ENCODE peak calls at places on chromosomes 4 and X, in nine cellular contexts. Y is fibroblast of mammary gland; G is KG1; X is mesothelial cell of epicardium; V is stimulated activated CD8-positive, alpha-beta memory T cell treated with anti-CD3 and anti-CD28 coated beads, Interleukin-4, amount 100 ng/mL, for 24 hours; R is NCI-H2081 treated with DMSO at 0.1 percent for 48 hours; K is central memory CD8-positive, alpha-beta T cell; J is HCT116; H is activated CD4-positive, alpha-beta memory T cell treated with anti-CD3 and anti-CD28 coated beads, Interleukin-2, amount 10 ng/mL, durations not matched to agents 7 days and 5 days. O is an unnamed sample.

GRCh38 chr4:83150563-83151330 is 36.2 kb upstream of the PLAC8 start:
- DNase-seq in Y (peak; percentile 8), G (no peak), X (no peak), V (no peak), R (no peak), K (no peak), J (no peak), H (no peak), O (no peak)

GRCh38 chr4:1204286-1204827 is 32.0 kb upstream of the SPON2 start:
- DNase-seq in Y (no peak), G (no peak), X (peak; percentile 34), V (no peak), R (no peak), K (no peak), J (no peak), H (peak; percentile 14), O (peak; percentile 2)

GRCh38 chrX:42129541-42129940 is 206.2 kb upstream of the CASK start:
- DNase-seq in Y (no peak), G (no peak), X (no peak), V (no peak), R (no peak), K (no peak), J (no peak), H (no peak), O (no peak)

GRCh38 chrX:103376979-103377324 is 614 bp downstream of the BEX3 start:
- DNase-seq in Y (no peak), G (no peak), X (no peak), V (no peak), R (no peak), K (no peak), J (no peak), H (no peak), O (peak; percentile 21)

GRCh38 chr4:114562176-114562904 is 36.3 kb upstream of the UGT8 start:
- DNase-seq in Y (no peak), G (no peak), X (no peak), V (no peak), R (no peak), K (no peak), J (no peak), H (no peak), O (no peak)

GRCh38 chr4:48248559-48248953 is 21.1 kb downstream of the TEC start:
- DNase-seq in Y (no peak), G (no peak), X (no peak), V (no peak), R (no peak), K (no peak), J (no peak), H (no peak), O (no peak)

GRCh38 chr4:153520871-153521329 is 54.7 kb downstream of the TMEM131L start:
- DNase-seq in Y (no peak), G (no peak), X (no peak), V (no peak), R (no peak), K (no peak), J (no peak), H (no peak), O (peak; percentile 61)

GRCh38 chrX:21840199-21840557 is 761 bp downstream of the MBTPS2 start:
- DNase-seq in Y (peak; percentile 9), G (no peak), X (no peak), V (no peak), R (no peak), K (no peak), J (no peak), H (peak; percentile 19), O (peak; percentile 7)

GRCh38 chrX:71181558-71181909 is 36.9 kb downstream of the NLGN3 start:
- DNase-seq in Y (no peak), G (peak; percentile 78), X (no peak), V (peak; percentile 42), R (no peak), K (peak; percentile 10), J (no peak), H (peak; percentile 48), O (peak; percentile 86)

GRCh38 chr4:33262809-33263208 is 2542.6 kb downstream of the PCDH7 start:
- DNase-seq in Y (peak; percentile 35), G (no peak), X (no peak), V (no peak), R (no peak), K (no peak), J (no peak), H (no peak), O (no peak)

GRCh38 chr4:37422102-37422501 is 177.6 kb downstream of the NWD2 start:
- DNase-seq in Y (no peak), G (no peak), X (no peak), V (no peak), R (no peak), K (no peak), J (no peak), H (no peak), O (no peak)

GRCh38 chr4:42341518-42342026 is 55.7 kb upstream of the SHISA3 start:
- DNase-seq in Y (peak; percentile 42), G (no peak), X (no peak), V (no peak), R (no peak), K (no peak), J (no peak), H (no peak), O (no peak)

GRCh38 chrX:52544147-52544840 is 27.4 kb upstream of the XAGE1B start:
- DNase-seq in Y (no peak), G (no peak), X (no peak), V (no peak), R (no peak), K (no peak), J (no peak), H (no peak), O (no peak)

GRCh38 chrX:132791725-132792124 is 166.7 kb downstream of the HS6ST2 start:
- DNase-seq in Y (no peak), G (no peak), X (no peak), V (no peak), R (no peak), K (no peak), J (no peak), H (no peak), O (no peak)

GRCh38 chr4:110062166-110062565 is 136.2 kb downstream of the ELOVL6 start:
- DNase-seq in Y (no peak), G (no peak), X (no peak), V (no peak), R (no peak), K (no peak), J (no peak), H (no peak), O (no peak)

GRCh38 chrX:40922307-40922706 is 162.9 kb upstream of the USP9X start:
- DNase-seq in Y (peak; percentile 63), G (no peak), X (no peak), V (no peak), R (no peak), K (no peak), J (peak; percentile 56), H (no peak), O (no peak)

GRCh38 chr4:112340048-112340447 is 42.9 kb downstream of the ALPK1 start:
- DNase-seq in Y (no peak), G (no peak), X (no peak), V (no peak), R (no peak), K (no peak), J (no peak), H (no peak), O (no peak)

GRCh38 chr4:174627473-174627872 is 105.2 kb upstream of the HPGD start:
- DNase-seq in Y (peak; percentile 15), G (no peak), X (no peak), V (no peak), R (no peak), K (no peak), J (no peak), H (no peak), O (no peak)

GRCh38 chr4:82431026-82431745 is 796 bp downstream of the ENOPH1 start:
- DNase-seq in Y (no peak), G (no peak), X (peak; percentile 45), V (no peak), R (no peak), K (peak; percentile 21), J (no peak), H (peak; percentile 49), O (no peak)

GRCh38 chr4:152961752-152962117 is 25.6 kb downstream of the FHDC1 start:
- DNase-seq in Y (no peak), G (no peak), X (no peak), V (no peak), R (no peak), K (no peak), J (no peak), H (no peak), O (no peak)

GRCh38 chrX:55340896-55341433 is 76.2 kb upstream of the PAGE3 start:
- DNase-seq in Y (no peak), G (no peak), X (no peak), V (no peak), R (no peak), K (no peak), J (no peak), H (no peak), O (no peak)

GRCh38 chrX:120795301-120795700 is 80.4 kb downstream of the CT47B1 start:
- DNase-seq in Y (peak; percentile 43), G (no peak), X (no peak), V (no peak), R (no peak), K (no peak), J (no peak), H (no peak), O (no peak)

GRCh38 chr4:152064282-152064681 is 303.5 kb upstream of the GATB start:
- DNase-seq in Y (no peak), G (no peak), X (no peak), V (no peak), R (no peak), K (no peak), J (no peak), H (no peak), O (no peak)

GRCh38 chr4:8369426-8370105 is 71.0 kb downstream of the ACOX3 start:
- DNase-seq in Y (no peak), G (no peak), X (no peak), V (no peak), R (no peak), K (no peak), J (no peak), H (no peak), O (no peak)

GRCh38 chrX:79524642-79525041 is 157.5 kb upstream of the ITM2A start:
- DNase-seq in Y (no peak), G (no peak), X (no peak), V (no peak), R (no peak), K (no peak), J (no peak), H (no peak), O (peak; percentile 10)

O was measured in DND-41.